ENCODE peak calls at places on chromosomes 2 and 18, in four cellular contexts. One of them, this sample, is unnamed.

GRCh38 chr2:6845903-6846302 is 19.8 kb downstream of the CMPK2 start:
- DNase-seq in HL-60: no peak
- DNase-seq in osteoblast: no peak
- DNase-seq in AG04450: no peak
- DNase-seq in this sample: no peak

GRCh38 chr18:12886498-12887126 is 2.6 kb upstream of the PTPN2 start:
- DNase-seq in osteoblast: peak; percentile 65
- DNase-seq in AG04450: no peak
- DNase-seq in HL-60: no peak
- DNase-seq in this sample: peak; percentile 38

GRCh38 chr2:164412831-164413230 is 208.5 kb downstream of the GRB14 start:
- DNase-seq in osteoblast: no peak
- DNase-seq in HL-60: no peak
- DNase-seq in AG04450: no peak
- DNase-seq in this sample: peak; percentile 12

GRCh38 chr2:26521054-26521912 is 43.4 kb upstream of the OTOF start:
- DNase-seq in AG04450: no peak
- DNase-seq in osteoblast: peak; percentile 35
- DNase-seq in HL-60: no peak
- DNase-seq in this sample: peak; percentile 27

GRCh38 chr2:48483506-48483905 is 46.4 kb upstream of the STON1 start:
- DNase-seq in osteoblast: no peak
- DNase-seq in AG04450: peak; percentile 8
- DNase-seq in HL-60: no peak
- DNase-seq in this sample: peak; percentile 56

GRCh38 chr2:45839388-45840251 is 188.1 kb downstream of the PRKCE start:
- DNase-seq in HL-60: no peak
- DNase-seq in osteoblast: peak; percentile 69
- DNase-seq in AG04450: no peak
- DNase-seq in this sample: peak; percentile 22

GRCh38 chr2:20509766-20510490 is 63.1 kb downstream of the RHOB start:
- DNase-seq in HL-60: no peak
- DNase-seq in AG04450: no peak
- DNase-seq in osteoblast: peak; percentile 69
- DNase-seq in this sample: peak; percentile 36

GRCh38 chr2:557635-558301 is 119.4 kb downstream of the TMEM18 start:
- DNase-seq in HL-60: no peak
- DNase-seq in osteoblast: no peak
- DNase-seq in AG04450: no peak
- DNase-seq in this sample: no peak

GRCh38 chr2:19819097-19820065 is 82.4 kb downstream of the TTC32 start:
- DNase-seq in HL-60: no peak
- DNase-seq in osteoblast: peak; percentile 85
- DNase-seq in AG04450: no peak
- DNase-seq in this sample: peak; percentile 95

GRCh38 chr2:240810199-240810598 is 9.8 kb downstream of the KIF1A start:
- DNase-seq in osteoblast: peak; percentile 89
- DNase-seq in AG04450: no peak
- DNase-seq in HL-60: no peak
- DNase-seq in this sample: peak; percentile 2

GRCh38 chr2:15649556-15650255 is 58.0 kb downstream of the DDX1 start:
- DNase-seq in osteoblast: no peak
- DNase-seq in AG04450: no peak
- DNase-seq in HL-60: no peak
- DNase-seq in this sample: no peak

GRCh38 chr2:183010112-183010511 is 28.1 kb downstream of the NCKAP1 start:
- DNase-seq in HL-60: no peak
- DNase-seq in osteoblast: peak; percentile 23
- DNase-seq in AG04450: peak; percentile 42
- DNase-seq in this sample: peak; percentile 81

GRCh38 chr2:226130192-226130591 is 669.4 kb downstream of the IRS1 start:
- DNase-seq in osteoblast: peak; percentile 49
- DNase-seq in AG04450: no peak
- DNase-seq in HL-60: no peak
- DNase-seq in this sample: peak; percentile 37

GRCh38 chr2:24009680-24010476 is at the start of gene MFSD2B:
- DNase-seq in HL-60: no peak
- DNase-seq in osteoblast: peak; percentile 88
- DNase-seq in AG04450: no peak
- DNase-seq in this sample: no peak

GRCh38 chr18:70028734-70029133 is 81.1 kb upstream of the CD226 start:
- DNase-seq in osteoblast: no peak
- DNase-seq in AG04450: no peak
- DNase-seq in HL-60: no peak
- DNase-seq in this sample: no peak

GRCh38 chr2:119541476-119541875 is 2.8 kb upstream of the CFAP221 start:
- DNase-seq in AG04450: no peak
- DNase-seq in osteoblast: no peak
- DNase-seq in HL-60: no peak
- DNase-seq in this sample: no peak

GRCh38 chr2:47339745-47340541 is 63.0 kb upstream of the MSH2 start:
- DNase-seq in HL-60: no peak
- DNase-seq in osteoblast: peak; percentile 73
- DNase-seq in AG04450: no peak
- DNase-seq in this sample: peak; percentile 81

GRCh38 chr18:42033137-42033810 is 78.2 kb downstream of the PIK3C3 start:
- DNase-seq in osteoblast: no peak
- DNase-seq in AG04450: no peak
- DNase-seq in HL-60: no peak
- DNase-seq in this sample: no peak

GRCh38 chr2:131045925-131046579 is 47.2 kb downstream of the FAM168B start:
- DNase-seq in AG04450: no peak
- DNase-seq in osteoblast: peak; percentile 64
- DNase-seq in HL-60: no peak
- DNase-seq in this sample: no peak

GRCh38 chr2:12091201-12091806 is 344.9 kb downstream of the LPIN1 start:
- DNase-seq in HL-60: no peak
- DNase-seq in AG04450: no peak
- DNase-seq in osteoblast: no peak
- DNase-seq in this sample: peak; percentile 32

GRCh38 chr18:41324020-41324791 is 630.8 kb upstream of the PIK3C3 start:
- DNase-seq in AG04450: no peak
- DNase-seq in osteoblast: no peak
- DNase-seq in HL-60: no peak
- DNase-seq in this sample: peak; percentile 34

GRCh38 chr2:125942585-125943424 is 713.2 kb upstream of the GYPC start:
- DNase-seq in osteoblast: peak; percentile 37
- DNase-seq in AG04450: no peak
- DNase-seq in HL-60: no peak
- DNase-seq in this sample: no peak

GRCh38 chr2:127525692-127526141 is 572 bp downstream of the IWS1 start:
- DNase-seq in AG04450: no peak
- DNase-seq in HL-60: no peak
- DNase-seq in osteoblast: no peak
- DNase-seq in this sample: peak; percentile 62

GRCh38 chr2:10597956-10598355 is 91.8 kb downstream of the NOL10 start:
- DNase-seq in AG04450: no peak
- DNase-seq in osteoblast: no peak
- DNase-seq in HL-60: no peak
- DNase-seq in this sample: no peak

GRCh38 chr2:100603414-100603813 is 40.6 kb downstream of the PDCL3 start:
- DNase-seq in osteoblast: no peak
- DNase-seq in AG04450: no peak
- DNase-seq in HL-60: no peak
- DNase-seq in this sample: no peak

GRCh38 chr2:241195506-241196130 is 7.1 kb downstream of the ANO7 start:
- DNase-seq in osteoblast: peak; percentile 73
- DNase-seq in HL-60: no peak
- DNase-seq in AG04450: no peak
- DNase-seq in this sample: no peak

GRCh38 chr2:219897456-219897855 is 270.0 kb downstream of the SLC4A3 start:
- DNase-seq in osteoblast: no peak
- DNase-seq in AG04450: no peak
- DNase-seq in HL-60: no peak
- DNase-seq in this sample: no peak

GRCh38 chr2:70676301-70677035 is 91.5 kb downstream of the ADD2 start:
- DNase-seq in AG04450: no peak
- DNase-seq in HL-60: no peak
- DNase-seq in osteoblast: no peak
- DNase-seq in this sample: no peak

GRCh38 chr18:6239716-6240115 is 175.0 kb downstream of the L3MBTL4 start:
- DNase-seq in osteoblast: no peak
- DNase-seq in HL-60: no peak
- DNase-seq in AG04450: no peak
- DNase-seq in this sample: no peak

GRCh38 chr2:37797081-37797480 is 125.6 kb upstream of the CDC42EP3 start:
- DNase-seq in HL-60: no peak
- DNase-seq in AG04450: no peak
- DNase-seq in osteoblast: peak; percentile 68
- DNase-seq in this sample: peak; percentile 78

GRCh38 chr2:36355890-36356198 is 266 bp downstream of the CRIM1 start:
- DNase-seq in HL-60: no peak
- DNase-seq in AG04450: no peak
- DNase-seq in osteoblast: no peak
- DNase-seq in this sample: no peak
- H3K4me3 ChIP-seq in HL-60: peak overlapping the region; percentile 38
- H3K4me3 ChIP-seq in AG04450: peak overlapping the region; percentile 94
- H3K4me3 ChIP-seq in osteoblast: peak overlapping the region; percentile 96
- H3K4me3 ChIP-seq in this sample: peak overlapping the region; percentile 95

DNA sequence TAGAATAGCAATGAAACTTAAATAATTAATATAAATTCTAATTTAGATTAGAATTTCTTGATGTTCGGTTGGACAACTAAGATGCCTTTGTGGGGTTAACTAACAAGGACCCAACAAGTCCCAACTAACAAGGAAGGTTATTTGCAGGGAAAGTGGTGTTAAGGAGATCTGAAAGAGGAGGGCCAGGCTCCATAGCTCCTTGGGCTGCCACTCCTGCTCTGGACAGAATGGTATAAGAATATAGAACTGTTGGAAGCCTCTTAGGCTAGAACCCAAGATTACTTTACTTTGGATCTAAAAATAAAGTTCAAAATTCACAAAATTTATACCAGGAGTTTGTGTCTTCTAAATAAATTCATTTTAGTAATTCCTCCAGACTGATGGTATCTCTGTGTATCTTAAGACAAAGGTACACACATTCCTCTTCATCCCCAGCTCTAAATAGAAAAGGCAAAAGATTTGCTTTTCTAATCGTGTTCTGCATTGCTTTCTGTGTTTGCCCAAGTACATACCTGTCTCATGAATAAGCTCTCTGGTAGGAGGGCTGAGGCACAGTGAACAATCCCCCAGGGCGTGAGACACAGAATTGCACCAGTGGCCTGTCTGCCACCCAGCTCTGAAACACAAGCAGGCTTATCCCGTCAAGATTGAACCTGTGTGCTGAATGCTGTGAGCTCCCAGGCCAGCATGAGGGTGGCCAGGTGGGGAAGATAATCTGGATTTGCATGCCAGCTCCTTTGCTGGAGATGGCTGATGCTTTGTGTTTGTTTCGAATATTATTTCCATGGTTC is 176.0 kb downstream of the ACKR3 start:
- DNase-seq in osteoblast: no peak
- DNase-seq in HL-60: no peak
- DNase-seq in AG04450: no peak
- DNase-seq in this sample: peak; percentile 79
- TF ChIP-seq CTCF in osteoblast: no peak
- TF ChIP-seq CTCF in HL-60: no peak
- TF ChIP-seq CTCF in AG04450: no peak
- TF ChIP-seq CTCF in this sample: no peak

DNA sequence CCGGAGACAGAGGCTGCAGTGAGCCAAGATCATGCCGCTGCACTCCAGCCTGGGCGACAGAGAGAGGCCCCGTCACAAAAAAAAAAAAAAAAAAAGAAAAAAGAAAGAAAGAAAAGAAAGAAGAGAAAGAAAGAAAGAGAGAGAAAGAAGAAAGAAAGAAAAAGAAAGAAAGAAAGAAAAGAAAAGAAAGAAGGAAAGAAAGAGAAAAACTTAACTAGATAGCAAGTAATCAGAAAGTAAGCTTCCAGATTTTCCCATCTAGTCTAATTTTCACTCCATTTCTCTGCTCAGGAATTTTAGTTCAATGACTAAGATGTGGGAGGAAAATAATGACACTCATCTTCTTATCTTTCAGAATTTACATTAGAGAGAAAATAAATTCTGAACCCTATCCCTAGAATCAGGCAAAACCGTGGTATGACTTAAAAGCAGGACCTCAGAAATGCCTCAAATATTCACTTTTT is 2.4 kb downstream of the GFPT1 start:
- DNase-seq in AG04450: no peak
- DNase-seq in osteoblast: no peak
- DNase-seq in HL-60: no peak
- DNase-seq in this sample: no peak
- H3K4me3 ChIP-seq in AG04450: peak overlapping the region; percentile 33
- H3K4me3 ChIP-seq in osteoblast: peak overlapping the region; percentile 37
- H3K4me3 ChIP-seq in HL-60: no peak overlapping the region
- H3K4me3 ChIP-seq in this sample: no peak overlapping the region

GRCh38 chr2:36695746-36696415 is 626 bp upstream of the VIT start:
- DNase-seq in osteoblast: peak; percentile 89
- DNase-seq in HL-60: no peak
- DNase-seq in AG04450: no peak
- DNase-seq in this sample: peak; percentile 80
- TF ChIP-seq CTCF in osteoblast: peak; percentile 50
- TF ChIP-seq CTCF in HL-60: no peak
- TF ChIP-seq CTCF in AG04450: peak; percentile 47
- TF ChIP-seq CTCF in this sample: peak; percentile 51

GRCh38 chr2:133674066-133674432 is 105.8 kb upstream of the NCKAP5 start:
- DNase-seq in HL-60: no peak
- DNase-seq in AG04450: no peak
- DNase-seq in osteoblast: no peak
- DNase-seq in this sample: no peak
- H3K4me3 ChIP-seq in HL-60: no peak overlapping the region
- H3K4me3 ChIP-seq in AG04450: peak overlapping the region; percentile 48
- H3K4me3 ChIP-seq in osteoblast: peak overlapping the region; percentile 72
- H3K4me3 ChIP-seq in this sample: no peak overlapping the region

This sample was measured in cardiac fibroblast.